ENCODE peak calls at places on chromosomes 3 and 15, in six cellular contexts. R is NCI-H510A treated with DMSO at 0.1 percent for 48 hours; C is effector CD4-positive, alpha-beta T cell; V is activated CD8-positive, alpha-beta memory T cell treated with anti-CD3 and anti-CD28 coated beads, Interleukin-2, amount 50 U/mL, for 48 hours; E is germinal center; M is suprapubic skin. X is an unnamed sample.
A peak's percentile ranks its signal among the peaks of the same experiment; 100 is the strongest.

GRCh38 chr3:4904801-4905695 is 74.2 kb upstream of the BHLHE40 start:
- DNase-seq in R (peak; percentile 9), C (no peak), V (no peak), E (no peak), M (no peak), X (peak; percentile 29)

GRCh38 chr3:100458814-100459213 is 33.6 kb upstream of the TMEM45A start:
- DNase-seq in R (no peak), C (no peak), V (no peak), E (no peak), M (no peak), X (no peak)

GRCh38 chr15:52287114-52287513 is 8.5 kb downstream of the MYO5C start:
- DNase-seq in R (no peak), C (no peak), V (no peak), E (no peak), M (no peak), X (peak; percentile 72)

GRCh38 chr3:157145566-157145965 is 14.4 kb downstream of the CCNL1 start:
- DNase-seq in R (no peak), C (no peak), V (no peak), E (no peak), M (no peak), X (no peak)

GRCh38 chr3:4571690-4572334 is 78.7 kb downstream of the ITPR1 start:
- DNase-seq in R (no peak), C (no peak), V (no peak), E (peak; percentile 18), M (no peak), X (no peak)

GRCh38 chr15:84924074-84924700 is 39.7 kb downstream of the SLC28A1 start:
- DNase-seq in R (no peak), C (no peak), V (no peak), E (no peak), M (no peak), X (no peak)

GRCh38 chr3:134029734-134030381 is at the start of gene SLCO2A1:
- DNase-seq in R (peak; percentile 18), C (no peak), V (no peak), E (no peak), M (peak; percentile 75), X (peak; percentile 40)

GRCh38 chr3:150371741-150372254 is 36.3 kb upstream of the TSC22D2 start:
- DNase-seq in R (no peak), C (no peak), V (no peak), E (no peak), M (no peak), X (peak; percentile 68)

GRCh38 chr3:14206548-14207177 is 28.0 kb downstream of the LSM3 start:
- DNase-seq in R (no peak), C (no peak), V (no peak), E (no peak), M (no peak), X (no peak)

GRCh38 chr3:81995334-81995733 is 233.9 kb upstream of the GBE1 start:
- DNase-seq in R (no peak), C (no peak), V (no peak), E (no peak), M (no peak), X (no peak)

GRCh38 chr15:88821993-88822392 is 18.8 kb downstream of the ACAN start:
- DNase-seq in R (no peak), C (no peak), V (no peak), E (no peak), M (no peak), X (no peak)

GRCh38 chr3:65354880-65355279 is 667.1 kb upstream of the ADAMTS9 start:
- DNase-seq in R (no peak), C (no peak), V (no peak), E (no peak), M (no peak), X (no peak)

GRCh38 chr3:197368330-197368729 is 69.9 kb upstream of the DLG1 start:
- DNase-seq in R (no peak), C (no peak), V (no peak), E (no peak), M (no peak), X (no peak)

GRCh38 chr15:64151727-64152506 is at the start of gene SNX22:
- DNase-seq in R (no peak), C (no peak), V (peak; percentile 62), E (peak; percentile 69), M (peak; percentile 79), X (no peak)

GRCh38 chr15:80199366-80199765 is 46.6 kb downstream of the FAH start:
- DNase-seq in R (no peak), C (no peak), V (no peak), E (no peak), M (peak; percentile 38), X (no peak)

GRCh38 chr3:71560665-71561064 is 22.9 kb downstream of the FOXP1 start:
- DNase-seq in R (no peak), C (no peak), V (no peak), E (no peak), M (no peak), X (no peak)